ENCODE peak calls at places on chromosome 5, in six cellular contexts. One of them, this sample, is unnamed.
A peak's percentile ranks its signal among the peaks of the same experiment; 100 is the strongest.

GRCh38 chr5:143037071-143037470 is 266.9 kb downstream of the ARHGAP26 start:
- DNase-seq in K562: no peak
- DNase-seq in H1: no peak
- DNase-seq in SK-N-SH: no peak
- DNase-seq in HepG2: no peak
- DNase-seq in HCT116: peak; percentile 45
- DNase-seq in this sample: no peak

GRCh38 chr5:28961806-28962205 is 1923.4 kb upstream of the CDH9 start:
- DNase-seq in H1: no peak
- DNase-seq in HCT116: no peak
- DNase-seq in SK-N-SH: no peak
- DNase-seq in K562: no peak
- DNase-seq in HepG2: no peak
- DNase-seq in this sample: no peak

GRCh38 chr5:73189816-73190451 is 16.9 kb downstream of the TMEM174 start:
- DNase-seq in HepG2: no peak
- DNase-seq in H1: no peak
- DNase-seq in SK-N-SH: no peak
- DNase-seq in HCT116: no peak
- DNase-seq in K562: no peak
- DNase-seq in this sample: no peak

GRCh38 chr5:87435144-87435694 is 22.5 kb upstream of the CCNH start:
- DNase-seq in K562: no peak
- DNase-seq in HepG2: no peak
- DNase-seq in SK-N-SH: no peak
- DNase-seq in H1: no peak
- DNase-seq in HCT116: no peak
- DNase-seq in this sample: no peak

GRCh38 chr5:10233505-10233904 is 16.2 kb downstream of the ATPSCKMT start:
- DNase-seq in K562: peak; percentile 41
- DNase-seq in HCT116: peak; percentile 75
- DNase-seq in SK-N-SH: peak; percentile 74
- DNase-seq in H1: no peak
- DNase-seq in HepG2: peak; percentile 37
- DNase-seq in this sample: peak; percentile 42

GRCh38 chr5:20353481-20353880 is 365.5 kb upstream of the CDH18 start:
- DNase-seq in HepG2: no peak
- DNase-seq in K562: no peak
- DNase-seq in H1: no peak
- DNase-seq in SK-N-SH: no peak
- DNase-seq in HCT116: no peak
- DNase-seq in this sample: no peak

GRCh38 chr5:95390812-95391492 is at the start of gene FAM81B:
- DNase-seq in H1: no peak
- DNase-seq in HCT116: no peak
- DNase-seq in SK-N-SH: no peak
- DNase-seq in HepG2: no peak
- DNase-seq in K562: no peak
- DNase-seq in this sample: no peak

GRCh38 chr5:175448276-175448675 is 4.3 kb upstream of the DRD1 start:
- DNase-seq in HCT116: no peak
- DNase-seq in K562: no peak
- DNase-seq in H1: no peak
- DNase-seq in SK-N-SH: no peak
- DNase-seq in HepG2: no peak
- DNase-seq in this sample: no peak

GRCh38 chr5:93581738-93582414 is 857 bp upstream of the NR2F1-AS1 start:
- DNase-seq in K562: no peak
- DNase-seq in SK-N-SH: no peak
- DNase-seq in HepG2: peak; percentile 41
- DNase-seq in HCT116: peak; percentile 76
- DNase-seq in H1: no peak
- DNase-seq in this sample: no peak

GRCh38 chr5:134551891-134552290 is 26.4 kb downstream of the JADE2 start:
- DNase-seq in HCT116: no peak
- DNase-seq in SK-N-SH: no peak
- DNase-seq in HepG2: no peak
- DNase-seq in H1: no peak
- DNase-seq in K562: no peak
- DNase-seq in this sample: no peak

GRCh38 chr5:154158379-154158738 is 32.2 kb upstream of the GALNT10 start:
- DNase-seq in H1: no peak
- DNase-seq in HCT116: no peak
- DNase-seq in HepG2: no peak
- DNase-seq in K562: no peak
- DNase-seq in SK-N-SH: no peak
- DNase-seq in this sample: no peak

GRCh38 chr5:92939428-92939827 is 641.6 kb downstream of the NR2F1-AS1 start:
- DNase-seq in HCT116: no peak
- DNase-seq in HepG2: no peak
- DNase-seq in H1: no peak
- DNase-seq in SK-N-SH: no peak
- DNase-seq in K562: no peak
- DNase-seq in this sample: no peak

GRCh38 chr5:73250645-73251044 is 77.7 kb downstream of the TMEM174 start:
- DNase-seq in HepG2: no peak
- DNase-seq in HCT116: no peak
- DNase-seq in SK-N-SH: no peak
- DNase-seq in K562: no peak
- DNase-seq in H1: no peak
- DNase-seq in this sample: no peak

GRCh38 chr5:138955013-138955660 is 80.0 kb upstream of the LRRTM2 start:
- DNase-seq in K562: no peak
- DNase-seq in SK-N-SH: peak; percentile 59
- DNase-seq in HepG2: peak; percentile 21
- DNase-seq in HCT116: no peak
- DNase-seq in H1: no peak
- DNase-seq in this sample: no peak

GRCh38 chr5:131282235-131282634 is 18.4 kb downstream of the CDC42SE2 start:
- DNase-seq in H1: no peak
- DNase-seq in K562: no peak
- DNase-seq in HCT116: no peak
- DNase-seq in HepG2: no peak
- DNase-seq in SK-N-SH: no peak
- DNase-seq in this sample: peak; percentile 23

GRCh38 chr5:138824924-138825863 is 49.9 kb downstream of the LRRTM2 start:
- DNase-seq in SK-N-SH: peak; percentile 61
- DNase-seq in K562: peak; percentile 42
- DNase-seq in HCT116: no peak
- DNase-seq in H1: no peak
- DNase-seq in HepG2: peak; percentile 7
- DNase-seq in this sample: no peak

GRCh38 chr5:151740336-151740942 is 18.0 kb downstream of the ATOX1 start:
- DNase-seq in HCT116: no peak
- DNase-seq in HepG2: peak; percentile 30
- DNase-seq in H1: peak; percentile 77
- DNase-seq in K562: peak; percentile 79
- DNase-seq in SK-N-SH: peak; percentile 70
- DNase-seq in this sample: peak; percentile 61

GRCh38 chr5:130077007-130077406 is 172.7 kb downstream of the CHSY3 start:
- DNase-seq in SK-N-SH: no peak
- DNase-seq in HepG2: no peak
- DNase-seq in K562: no peak
- DNase-seq in H1: no peak
- DNase-seq in HCT116: no peak
- DNase-seq in this sample: no peak

GRCh38 chr5:38871790-38872551 is 26.2 kb downstream of the OSMR start:
- DNase-seq in HCT116: peak; percentile 95
- DNase-seq in K562: no peak
- DNase-seq in H1: no peak
- DNase-seq in SK-N-SH: no peak
- DNase-seq in HepG2: peak; percentile 23
- DNase-seq in this sample: no peak

GRCh38 chr5:112795944-112796678 is 58.4 kb downstream of the APC start:
- DNase-seq in H1: no peak
- DNase-seq in HCT116: no peak
- DNase-seq in SK-N-SH: no peak
- DNase-seq in K562: no peak
- DNase-seq in HepG2: peak; percentile 19
- DNase-seq in this sample: no peak

GRCh38 chr5:178332096-178332780 is 99.6 kb upstream of the PHYKPL start:
- DNase-seq in H1: no peak
- DNase-seq in SK-N-SH: no peak
- DNase-seq in HCT116: no peak
- DNase-seq in K562: no peak
- DNase-seq in HepG2: no peak
- DNase-seq in this sample: no peak

GRCh38 chr5:146440870-146441495 is 6.2 kb upstream of the TCERG1 start:
- DNase-seq in HepG2: no peak
- DNase-seq in K562: no peak
- DNase-seq in H1: no peak
- DNase-seq in HCT116: no peak
- DNase-seq in SK-N-SH: no peak
- DNase-seq in this sample: no peak

GRCh38 chr5:132103969-132104391 is 30.4 kb downstream of the CSF2 start:
- DNase-seq in HepG2: no peak
- DNase-seq in H1: no peak
- DNase-seq in K562: no peak
- DNase-seq in HCT116: no peak
- DNase-seq in SK-N-SH: no peak
- DNase-seq in this sample: no peak

GRCh38 chr5:173733831-173734491 is 117.5 kb upstream of the BOD1 start:
- DNase-seq in K562: no peak
- DNase-seq in H1: no peak
- DNase-seq in HCT116: no peak
- DNase-seq in HepG2: no peak
- DNase-seq in SK-N-SH: no peak
- DNase-seq in this sample: no peak

GRCh38 chr5:14895301-14895700 is 23.7 kb upstream of the ANKH start:
- DNase-seq in HepG2: no peak
- DNase-seq in H1: no peak
- DNase-seq in SK-N-SH: no peak
- DNase-seq in HCT116: no peak
- DNase-seq in K562: no peak
- DNase-seq in this sample: no peak

GRCh38 chr5:72785796-72786195 is 30.7 kb upstream of the TNPO1 start:
- DNase-seq in HepG2: no peak
- DNase-seq in HCT116: no peak
- DNase-seq in K562: no peak
- DNase-seq in H1: no peak
- DNase-seq in SK-N-SH: no peak
- DNase-seq in this sample: no peak

GRCh38 chr5:140145223-140145622 is 19.5 kb downstream of the IGIP start:
- DNase-seq in H1: peak; percentile 46
- DNase-seq in K562: no peak
- DNase-seq in SK-N-SH: no peak
- DNase-seq in HCT116: no peak
- DNase-seq in HepG2: no peak
- DNase-seq in this sample: no peak

GRCh38 chr5:98997000-98997399 is 68.2 kb upstream of the CHD1 start:
- DNase-seq in H1: no peak
- DNase-seq in K562: no peak
- DNase-seq in SK-N-SH: no peak
- DNase-seq in HepG2: peak; percentile 44
- DNase-seq in HCT116: no peak
- DNase-seq in this sample: no peak

GRCh38 chr5:1106385-1107166 is 5.3 kb downstream of the SLC12A7 start:
- DNase-seq in HepG2: peak; percentile 21
- DNase-seq in H1: no peak
- DNase-seq in HCT116: no peak
- DNase-seq in SK-N-SH: no peak
- DNase-seq in K562: no peak
- DNase-seq in this sample: no peak
- TF ChIP-seq JUND in HepG2: no peak
- TF ChIP-seq JUND in H1: no peak
- TF ChIP-seq JUND in HCT116: no peak
- TF ChIP-seq JUND in SK-N-SH: no peak
- TF ChIP-seq JUND in K562: no peak
- TF ChIP-seq JUND in this sample: no peak

DNA sequence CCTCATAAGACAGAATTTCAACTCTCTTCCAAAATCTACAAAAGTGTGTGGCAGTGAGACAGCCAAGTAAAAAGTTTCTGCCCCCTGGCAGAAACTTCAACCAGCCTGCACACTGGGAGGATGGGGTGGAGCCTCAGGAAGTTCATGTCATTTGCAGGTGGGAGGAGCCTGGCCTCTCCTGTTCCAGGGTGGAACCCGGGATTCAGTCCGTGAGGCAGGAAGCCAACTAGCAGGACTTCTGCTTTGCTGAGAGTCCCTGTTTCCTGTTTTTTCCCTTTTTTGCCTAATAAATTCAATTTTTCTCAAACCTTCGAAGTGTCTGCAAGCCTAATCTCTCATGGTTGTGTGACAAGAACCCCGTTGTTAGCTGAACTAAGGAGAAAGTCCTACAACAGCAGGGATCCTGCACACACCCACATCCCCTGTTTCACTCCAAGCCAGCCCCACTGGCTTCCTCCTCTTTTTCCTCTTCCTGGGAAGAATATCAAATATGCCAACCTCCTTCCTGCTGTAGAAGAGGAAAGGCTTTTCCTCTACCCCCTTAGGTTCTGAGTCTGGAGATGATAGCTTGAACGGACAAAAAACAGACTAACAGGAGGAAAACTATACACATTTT is 69.3 kb downstream of the ALDH7A1 start:
- DNase-seq in K562: no peak
- DNase-seq in SK-N-SH: no peak
- DNase-seq in HepG2: peak; percentile 40
- DNase-seq in H1: peak; percentile 47
- DNase-seq in HCT116: peak; percentile 12
- DNase-seq in this sample: no peak
- TF ChIP-seq JUND in K562: no peak
- TF ChIP-seq JUND in SK-N-SH: no peak
- TF ChIP-seq JUND in HepG2: no peak
- TF ChIP-seq JUND in H1: no peak
- TF ChIP-seq JUND in HCT116: no peak
- TF ChIP-seq JUND in this sample: no peak

GRCh38 chr5:54311178-54311811 is 922 bp upstream of the ARL15 start:
- DNase-seq in H1: no peak
- DNase-seq in K562: no peak
- DNase-seq in HepG2: no peak
- DNase-seq in SK-N-SH: peak; percentile 13
- DNase-seq in HCT116: no peak
- DNase-seq in this sample: peak; percentile 52
- TF ChIP-seq JUND in H1: no peak
- TF ChIP-seq JUND in K562: no peak
- TF ChIP-seq JUND in HepG2: no peak
- TF ChIP-seq JUND in SK-N-SH: no peak
- TF ChIP-seq JUND in HCT116: no peak
- TF ChIP-seq JUND in this sample: no peak

DNA sequence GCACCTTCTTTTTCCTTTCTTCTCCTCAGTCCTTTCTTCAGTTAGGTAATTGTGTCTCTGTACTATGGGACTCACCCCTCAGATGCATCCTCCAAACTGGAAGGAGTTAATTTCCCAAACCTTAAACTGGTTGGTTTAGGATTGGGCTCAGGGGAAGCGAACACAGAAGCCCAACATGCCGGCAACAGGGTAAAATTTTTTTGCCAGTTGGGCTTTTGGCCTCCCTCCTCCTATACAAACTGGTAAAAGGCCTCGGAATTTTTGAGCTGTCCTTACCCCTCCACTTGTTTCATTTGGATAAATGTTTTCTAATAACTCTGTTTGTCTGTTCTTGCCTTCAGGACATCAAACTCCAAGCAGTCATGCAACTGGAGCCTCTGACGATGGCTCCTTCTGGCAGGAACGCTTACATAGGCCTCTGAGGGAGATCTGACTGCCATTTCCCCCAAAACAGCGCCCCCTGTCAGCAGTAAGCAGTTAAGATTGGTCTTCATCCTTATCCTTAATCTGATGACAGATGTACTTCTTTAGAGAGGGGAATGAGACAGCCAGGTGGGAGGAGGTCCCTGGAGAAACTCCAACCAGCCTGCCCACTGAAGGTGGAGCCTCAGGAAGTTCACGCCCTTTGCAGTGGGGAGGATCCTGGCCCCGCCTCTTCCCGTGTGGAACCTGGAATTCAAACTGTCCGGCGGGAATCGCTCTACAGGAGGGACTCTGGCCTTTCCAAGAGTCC is 57.8 kb upstream of the SPINK5 start:
- DNase-seq in SK-N-SH: no peak
- DNase-seq in H1: peak; percentile 69
- DNase-seq in K562: no peak
- DNase-seq in HepG2: peak; percentile 2
- DNase-seq in HCT116: peak; percentile 16
- DNase-seq in this sample: no peak
- TF ChIP-seq JUND in SK-N-SH: no peak
- TF ChIP-seq JUND in H1: no peak
- TF ChIP-seq JUND in K562: no peak
- TF ChIP-seq JUND in HepG2: no peak
- TF ChIP-seq JUND in HCT116: no peak
- TF ChIP-seq JUND in this sample: no peak